ENCODE peak calls at places on chromosomes 6 and 20, in seven cellular contexts. Y is midbrain; T is ELR; Q is occipital lobe; F is SJSA1; X is A549; M is activated CD4-positive, alpha-beta T cell treated with anti-CD3 and anti-CD28 coated beads, Interleukin-2, amount 10 ng/mL, durations not matched to agents 7 days and 5 days. N is an unnamed sample.

GRCh38 chr6:45743028-45743615 is 272.5 kb downstream of the CLIC5 start:
- DNase-seq in Y (no peak), T (no peak), Q (no peak), F (no peak), X (no peak), M (no peak), N (no peak)

GRCh38 chr20:9043364-9043763 is 25.5 kb upstream of the PLCB4 start:
- DNase-seq in Y (no peak), T (no peak), Q (no peak), F (no peak), X (no peak), M (no peak), N (no peak)

GRCh38 chr20:57211949-57212889 is 54.2 kb downstream of the BMP7 start:
- DNase-seq in Y (no peak), T (peak; percentile 95), Q (no peak), F (peak; percentile 91), X (peak; percentile 54), M (no peak), N (peak; percentile 74)

GRCh38 chr20:64261138-64261537 is 5.6 kb downstream of the PCMTD2 start:
- DNase-seq in Y (no peak), T (peak; percentile 58), Q (no peak), F (no peak), X (no peak), M (peak; percentile 41), N (no peak)

GRCh38 chr6:56091159-56091869 is 156.1 kb downstream of the COL21A1 start:
- DNase-seq in Y (no peak), T (peak; percentile 74), Q (no peak), F (no peak), X (peak; percentile 64), M (no peak), N (no peak)

GRCh38 chr6:63783096-63783495 is 147.5 kb downstream of the PHF3 start:
- DNase-seq in Y (no peak), T (no peak), Q (no peak), F (no peak), X (no peak), M (no peak), N (no peak)

GRCh38 chr6:30213999-30214982 is 1.1 kb upstream of the TRIM26 start:
- DNase-seq in Y (peak; percentile 88), T (peak; percentile 87), Q (peak; percentile 55), F (peak; percentile 82), X (peak; percentile 73), M (peak; percentile 79), N (peak; percentile 76)

GRCh38 chr20:58429303-58429702 is 40.3 kb downstream of the VAPB start:
- DNase-seq in Y (no peak), T (no peak), Q (no peak), F (no peak), X (no peak), M (no peak), N (no peak)

GRCh38 chr6:132020138-132020551 is 69.0 kb upstream of the CCN2 start:
- DNase-seq in Y (no peak), T (peak; percentile 10), Q (no peak), F (no peak), X (no peak), M (no peak), N (no peak)

GRCh38 chr6:148747145-148747492 is 289 bp downstream of the UST start:
- DNase-seq in Y (peak; percentile 48), T (peak; percentile 62), Q (peak; percentile 15), F (peak; percentile 52), X (no peak), M (no peak), N (peak; percentile 37)

GRCh38 chr6:154606457-154606856 is 96.0 kb upstream of the CNKSR3 start:
- DNase-seq in Y (no peak), T (no peak), Q (no peak), F (no peak), X (no peak), M (peak; percentile 23), N (no peak)

GRCh38 chr20:6698056-6698455 is 69.4 kb upstream of the BMP2 start:
- DNase-seq in Y (no peak), T (no peak), Q (no peak), F (no peak), X (no peak), M (no peak), N (no peak)

GRCh38 chr20:9977629-9978028 is 57.2 kb upstream of the ANKEF1 start:
- DNase-seq in Y (no peak), T (peak; percentile 20), Q (no peak), F (no peak), X (no peak), M (no peak), N (no peak)

GRCh38 chr20:20759132-20759531 is 46.7 kb upstream of the RALGAPA2 start:
- DNase-seq in Y (peak; percentile 12), T (no peak), Q (no peak), F (no peak), X (no peak), M (no peak), N (no peak)

GRCh38 chr6:136410201-136411027 is 120.8 kb upstream of the BCLAF1 start:
- DNase-seq in Y (no peak), T (no peak), Q (no peak), F (no peak), X (no peak), M (no peak), N (no peak)

GRCh38 chr6:73180718-73181619 is 44.3 kb downstream of the KHDC1L start:
- DNase-seq in Y (peak; percentile 42), T (peak; percentile 85), Q (peak; percentile 12), F (no peak), X (peak; percentile 55), M (peak; percentile 14), N (no peak)

GRCh38 chr20:13261460-13262301 is 40.6 kb downstream of the ISM1 start:
- DNase-seq in Y (peak; percentile 6), T (peak; percentile 55), Q (no peak), F (no peak), X (peak; percentile 62), M (peak; percentile 65), N (no peak)

N was measured in frontal cortex.